ENCODE peak calls at places on chromosomes 13 and 19, in nine cellular contexts. V is adrenal gland, B is progenitor cell of endocrine pancreas, W is fibroblast of the aortic adventitia, S is GM13976, P is transverse colon, I is mucosa of descending colon, H is ascending aorta, O is psoas muscle. E is an unnamed sample.
A peak's percentile ranks its signal among the peaks of the same experiment; 100 is the strongest.

GRCh38 chr13:97367427-97367826 is 66.5 kb upstream of the RAP2A start:
- DNase-seq in V (peak; percentile 50), B (no peak), W (peak; percentile 56), S (no peak), P (no peak), I (no peak), H (no peak), O (no peak), E (no peak)

GRCh38 chr19:11548315-11548700 is 9.7 kb downstream of the CNN1 start:
- DNase-seq in V (no peak), B (no peak), W (no peak), S (no peak), P (no peak), I (no peak), H (no peak), O (no peak), E (no peak)

GRCh38 chr13:40240293-40240692 is 426.1 kb downstream of the FOXO1 start:
- DNase-seq in V (no peak), B (no peak), W (no peak), S (no peak), P (no peak), I (no peak), H (no peak), O (no peak), E (no peak)

GRCh38 chr13:78589206-78589605 is 14.1 kb downstream of the POU4F1 start:
- DNase-seq in V (peak; percentile 39), B (peak; percentile 69), W (peak; percentile 22), S (peak; percentile 53), P (no peak), I (no peak), H (no peak), O (no peak), E (peak; percentile 40)

GRCh38 chr13:69109891-69110525 is 997.6 kb upstream of the ATXN8OS start:
- DNase-seq in V (no peak), B (no peak), W (no peak), S (no peak), P (no peak), I (no peak), H (no peak), O (no peak), E (no peak)

GRCh38 chr19:1956868-1957492 is 16.0 kb downstream of the CSNK1G2 start:
- DNase-seq in V (peak; percentile 87), B (no peak), W (no peak), S (no peak), P (peak; percentile 31), I (no peak), H (no peak), O (peak; percentile 91), E (no peak)

GRCh38 chr13:100646030-100646673 is 28.4 kb downstream of the TMTC4 start:
- DNase-seq in V (no peak), B (peak; percentile 13), W (peak; percentile 31), S (no peak), P (no peak), I (no peak), H (no peak), O (no peak), E (no peak)

GRCh38 chr13:41468631-41469030 is 11.3 kb downstream of the RGCC start:
- DNase-seq in V (no peak), B (no peak), W (no peak), S (no peak), P (no peak), I (no peak), H (no peak), O (no peak), E (no peak)

GRCh38 chr19:22605275-22606211 is 28.6 kb upstream of the ZNF492 start:
- DNase-seq in V (no peak), B (no peak), W (no peak), S (no peak), P (no peak), I (no peak), H (no peak), O (no peak), E (no peak)

GRCh38 chr19:55686311-55687050 is 11.5 kb downstream of the EPN1 start:
- DNase-seq in V (no peak), B (no peak), W (no peak), S (no peak), P (no peak), I (peak; percentile 53), H (no peak), O (peak; percentile 39), E (peak; percentile 16)

DNA sequence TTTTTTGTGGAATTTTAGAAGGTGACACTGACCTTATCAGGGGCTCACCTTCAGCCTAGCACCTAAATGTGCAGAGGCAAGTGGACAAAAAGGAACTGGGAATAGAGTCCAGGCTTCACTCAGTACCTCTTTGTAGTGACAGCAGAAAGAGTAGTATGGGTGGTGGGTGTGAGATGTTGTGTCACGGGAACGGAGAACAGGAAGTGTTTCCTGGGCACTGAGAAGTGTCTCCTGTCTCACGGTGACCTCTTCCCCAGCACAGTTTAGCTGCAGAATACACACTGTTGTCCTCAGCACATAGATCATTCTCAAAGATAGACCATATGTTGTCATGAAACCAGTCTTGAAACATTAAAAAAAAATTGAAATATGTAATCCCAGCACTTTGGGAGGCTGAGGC is 17.5 kb upstream of the LGALS14 start:
- DNase-seq in V (no peak), B (no peak), W (no peak), S (no peak), P (no peak), I (no peak), H (no peak), O (no peak), E (no peak)
- TF ChIP-seq CTCF in V (no peak), B (no peak), W (no peak), S (no peak), P (no peak), I (no peak), H (no peak), O (no peak), E (no peak)

DNA sequence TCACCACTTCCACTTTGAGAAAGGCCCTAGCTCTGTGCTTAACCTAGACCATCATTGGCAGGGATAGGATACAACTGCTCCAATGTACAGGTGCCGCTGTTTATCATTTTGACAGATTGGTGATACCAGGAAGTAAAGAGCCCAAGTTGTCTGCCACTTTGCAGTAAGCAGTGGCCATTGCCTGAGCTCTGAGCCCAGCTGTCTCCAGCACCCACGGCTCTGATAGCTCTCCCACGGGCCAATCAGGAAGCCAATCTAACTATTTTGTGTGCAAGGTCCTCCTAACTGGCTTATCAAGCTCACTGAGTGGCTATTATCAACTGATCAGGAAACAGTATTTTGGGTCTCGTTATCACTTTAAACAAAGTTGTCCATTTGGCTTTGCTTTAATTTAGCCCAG is 181.1 kb downstream of the DCT start:
- DNase-seq in V (no peak), B (no peak), W (no peak), S (no peak), P (no peak), I (no peak), H (no peak), O (no peak), E (no peak)
- TF ChIP-seq CTCF in V (no peak), B (no peak), W (no peak), S (no peak), P (no peak), I (no peak), H (no peak), O (no peak), E (no peak)

GRCh38 chr13:37960427-37960826 is 90.9 kb upstream of the TRPC4 start:
- DNase-seq in V (no peak), B (no peak), W (no peak), S (no peak), P (no peak), I (no peak), H (no peak), O (no peak), E (no peak)
- TF ChIP-seq CTCF in V (no peak), B (peak; percentile 35), W (peak; percentile 21), S (no peak), P (no peak), I (no peak), H (no peak), O (no peak), E (peak; percentile 8)

GRCh38 chr19:51680474-51680873 is 12.7 kb upstream of the SPACA6 start:
- DNase-seq in V (no peak), B (no peak), W (no peak), S (no peak), P (no peak), I (no peak), H (no peak), O (no peak), E (no peak)

GRCh38 chr19:51686171-51686570 is 7.0 kb upstream of the SPACA6 start:
- DNase-seq in V (peak; percentile 20), B (no peak), W (no peak), S (no peak), P (no peak), I (no peak), H (no peak), O (no peak), E (no peak)

GRCh38 chr19:51676566-51677083 is 16.5 kb upstream of the SPACA6 start:
- DNase-seq in V (no peak), B (no peak), W (no peak), S (no peak), P (no peak), I (no peak), H (no peak), O (no peak), E (no peak)

DNA sequence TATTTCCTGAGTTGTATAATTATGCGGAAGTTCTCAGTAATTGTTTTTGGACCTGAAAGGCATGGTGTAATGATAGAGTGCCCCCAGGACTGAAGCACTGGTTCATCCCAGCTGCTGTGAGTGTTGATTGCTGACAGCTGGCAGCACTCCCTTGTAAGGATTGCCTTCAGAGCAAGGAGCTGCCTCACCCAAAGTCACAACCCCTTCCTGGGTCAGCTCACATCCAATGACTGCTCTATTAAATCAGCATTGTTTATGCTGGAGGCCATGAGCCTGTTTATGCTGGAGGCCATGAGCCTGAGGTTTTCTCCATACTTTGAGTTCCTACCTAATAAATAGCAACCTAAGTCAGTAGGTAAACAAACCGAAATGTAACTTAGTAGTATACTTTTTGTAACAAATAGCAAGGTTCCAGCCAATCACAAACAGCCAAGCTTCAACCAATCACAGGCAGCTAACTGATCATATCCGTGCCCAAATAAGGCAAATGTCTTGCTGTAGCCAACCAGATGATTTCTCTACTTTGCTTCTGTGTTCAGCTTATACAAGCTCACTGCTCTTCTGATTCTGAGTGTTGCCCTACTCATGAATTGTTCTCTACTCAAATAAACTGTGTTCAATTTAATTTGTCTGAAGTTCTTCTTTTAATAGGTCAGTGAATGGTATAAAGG is 11.7 kb upstream of the SPACA6 start:
- DNase-seq in V (no peak), B (no peak), W (no peak), S (no peak), P (no peak), I (no peak), H (no peak), O (no peak), E (no peak)
- TF ChIP-seq CTCF in V (no peak), B (no peak), W (no peak), S (no peak), P (no peak), I (no peak), H (no peak), O (no peak), E (no peak)

DNA sequence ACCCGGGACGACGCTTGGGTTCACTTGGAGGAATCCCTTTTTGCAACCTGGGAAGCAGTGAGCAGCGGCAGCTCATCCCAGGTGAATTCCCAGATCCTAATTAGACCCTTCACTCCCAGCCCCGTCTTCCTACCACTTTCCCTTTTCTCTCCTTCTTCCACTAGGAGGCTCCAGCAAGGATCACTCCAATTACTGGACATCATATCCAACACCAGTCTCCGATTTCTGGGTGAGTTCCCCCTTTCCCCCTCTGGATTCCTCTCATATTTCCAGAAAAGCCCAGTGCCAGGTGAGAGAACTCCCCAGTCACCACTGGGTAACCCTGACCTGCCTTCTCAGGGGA is 17.1 kb upstream of the ZSCAN4 start:
- DNase-seq in V (no peak), B (no peak), W (no peak), S (no peak), P (no peak), I (no peak), H (no peak), O (no peak), E (no peak)
- TF ChIP-seq CTCF in V (no peak), B (no peak), W (no peak), S (no peak), P (no peak), I (no peak), H (no peak), O (no peak), E (no peak)